ENCODE peak calls at places on chromosomes 6 and 20, in seven cellular contexts. A is HCT116, W is HepG2, Q is K562, G is GM12878, I is H1, B is SK-N-SH. M is an unnamed sample. For H3K4me1, the result is how much of the 10 kb centered on the place peaks cover.

GRCh38 chr6:56062856-56063255 is 184.5 kb downstream of the COL21A1 start:
- DNase-seq in A (no peak), W (no peak), Q (no peak), G (no peak), I (no peak), B (no peak), M (no peak)

GRCh38 chr6:32189742-32190053 is 304 bp downstream of the PBX2 start:
- DNase-seq in A (no peak), W (no peak), Q (peak), G (no peak), I (no peak), B (peak), M (no peak)

GRCh38 chr6:154370545-154370944 is 13.9 kb upstream of the IPCEF1 start:
- DNase-seq in A (peak), W (peak), Q (no peak), G (no peak), I (no peak), B (peak), M (no peak)

GRCh38 chr6:153436346-153436745 is 305.3 kb upstream of the RGS17 start:
- DNase-seq in A (no peak), W (no peak), Q (no peak), G (no peak), I (no peak), B (no peak), M (no peak)

GRCh38 chr6:137707590-137708360 is 159.3 kb upstream of the TNFAIP3 start:
- DNase-seq in A (peak), W (peak), Q (peak), G (peak), I (no peak), B (peak), M (peak)

GRCh38 chr20:46351357-46352058 is 43.2 kb upstream of the CDH22 start:
- DNase-seq in A (no peak), W (no peak), Q (no peak), G (no peak), I (no peak), B (no peak), M (no peak)

GRCh38 chr6:85113934-85114582 is 335.8 kb upstream of the NT5E start:
- DNase-seq in A (no peak), W (no peak), Q (no peak), G (no peak), I (no peak), B (no peak), M (no peak)

GRCh38 chr6:11432713-11433450 is 104.7 kb upstream of the TMEM170B start:
- DNase-seq in A (no peak), W (no peak), Q (no peak), G (no peak), I (no peak), B (no peak), M (no peak)

GRCh38 chr6:125513978-125514377 is 212.2 kb upstream of the HDDC2 start:
- DNase-seq in A (no peak), W (no peak), Q (no peak), G (no peak), I (no peak), B (no peak), M (no peak)

GRCh38 chr6:104325341-104326172 is 534.2 kb downstream of the HACE1 start:
- DNase-seq in A (peak), W (no peak), Q (no peak), G (no peak), I (no peak), B (peak), M (no peak)

GRCh38 chr6:73579389-73579788 is 58.6 kb upstream of the EEF1A1 start:
- DNase-seq in A (no peak), W (no peak), Q (no peak), G (no peak), I (peak), B (no peak), M (no peak)

DNA sequence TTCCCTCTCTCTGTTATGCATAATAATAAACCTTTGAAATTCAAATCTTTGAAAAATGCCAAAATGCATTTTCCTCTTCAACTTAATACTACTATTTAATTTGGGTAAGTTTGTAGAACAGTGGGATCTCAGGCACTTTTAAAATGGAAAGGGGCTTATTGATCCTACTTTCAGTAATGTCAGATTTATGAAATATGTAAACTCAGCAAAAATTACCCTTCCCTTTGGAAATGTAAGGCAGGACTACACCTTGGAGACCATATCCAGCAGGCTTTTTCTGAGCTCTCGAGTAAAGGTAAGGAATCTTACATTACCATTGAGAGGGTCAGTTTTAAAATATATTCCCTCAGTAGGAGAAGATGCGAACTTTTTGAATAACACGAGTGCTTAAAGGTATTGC is 149.0 kb downstream of the LAMP5 start:
- DNase-seq in A (no peak), W (no peak), Q (no peak), G (no peak), I (no peak), B (no peak), M (no peak)
- TF ChIP-seq SIN3A in A (no peak), W (no peak), Q (no peak), G (no peak), I (no peak), B (no peak), M (no peak)

GRCh38 chr20:63007722-63008488 is 1.1 kb upstream of the BHLHE23 start:
- DNase-seq in A (no peak), W (no peak), Q (no peak), G (no peak), I (no peak), B (no peak), M (no peak)

GRCh38 chr20:63005862-63006564 is 751 bp downstream of the BHLHE23 start:
- DNase-seq in A (no peak), W (no peak), Q (no peak), G (no peak), I (peak), B (no peak), M (no peak)

GRCh38 chr20:63007472-63007721 is 633 bp upstream of the BHLHE23 start:
- DNase-seq in A (no peak), W (no peak), Q (no peak), G (no peak), I (no peak), B (no peak), M (no peak)

GRCh38 chr20:63005240-63005861 is 1.4 kb downstream of the BHLHE23 start:
- DNase-seq in A (no peak), W (no peak), Q (no peak), G (no peak), I (no peak), B (no peak), M (no peak)

GRCh38 chr20:63006611-63007471 is at the start of gene BHLHE23:
- DNase-seq in A (no peak), W (no peak), Q (no peak), G (no peak), I (peak), B (no peak), M (no peak)
- H3K4me1 ChIP-seq in A (under half), W (under half), Q (under half), G (under half), I (under half), B (under half), M (under half)

GRCh38 chr20:20956586-20956985 is 149.6 kb downstream of the LINC00237 start:
- DNase-seq in A (no peak), W (no peak), Q (no peak), G (no peak), I (no peak), B (no peak), M (no peak)
- TF ChIP-seq SIN3A in A (no peak), W (no peak), Q (no peak), G (no peak), I (no peak), B (no peak), M (no peak)

GRCh38 chr6:53244958-53245357 is 96.3 kb upstream of the GCM1 start:
- DNase-seq in A (no peak), W (no peak), Q (no peak), G (peak), I (no peak), B (no peak), M (no peak)
- H3K4me1 ChIP-seq in A (under half), W (under half), Q (under half), G (under half), I (under half), B (under half), M (under half)

GRCh38 chr6:140671926-140672325 is 1297.5 kb upstream of the CITED2 start:
- DNase-seq in A (peak), W (no peak), Q (no peak), G (no peak), I (no peak), B (no peak), M (no peak)

GRCh38 chr6:140669321-140669720 is 1294.9 kb upstream of the CITED2 start:
- DNase-seq in A (no peak), W (no peak), Q (no peak), G (no peak), I (no peak), B (no peak), M (no peak)

GRCh38 chr6:140670013-140670412 is 1295.6 kb upstream of the CITED2 start:
- DNase-seq in A (no peak), W (no peak), Q (no peak), G (no peak), I (no peak), B (no peak), M (no peak)
- TF ChIP-seq SIN3A in A (no peak), W (no peak), Q (no peak), G (no peak), I (no peak), B (no peak), M (no peak)

GRCh38 chr6:24451581-24452041 is 37.8 kb downstream of the GPLD1 start:
- DNase-seq in A (no peak), W (no peak), Q (no peak), G (no peak), I (no peak), B (peak), M (no peak)
- H3K4me1 ChIP-seq in A (under half), W (under half), Q (under half), G (under half), I (under half), B (under half), M (under half)